ENCODE peak calls at places on chromosomes 2 and 18, in six cellular contexts. I is astrocyte; U is adipocyte; A is NCI-H2081; G is T-helper 9 cell; F is CD8-positive, alpha-beta T cell. S is an unnamed sample.

GRCh38 chr18:1488957-1489356 is 584.3 kb downstream of the ADCYAP1 start:
- DNase-seq in A (peak; percentile 96), F (no peak), I (no peak), G (no peak), U (no peak), S (no peak)

GRCh38 chr2:24771905-24772586 is 21.1 kb downstream of the PTRHD1 start:
- DNase-seq in F (no peak), G (no peak), A (no peak), U (no peak), I (no peak), S (no peak)

GRCh38 chr2:240293865-240294461 is 141.5 kb upstream of the GPC1 start:
- DNase-seq in U (no peak), F (no peak), I (no peak), G (no peak), A (no peak), S (no peak)

GRCh38 chr18:79394438-79395307 is 1.1 kb upstream of the NFATC1 start:
- DNase-seq in A (peak; percentile 9), I (peak; percentile 36), U (peak; percentile 82), F (peak; percentile 30), G (peak; percentile 40), S (no peak)

GRCh38 chr2:20378891-20379519 is 28.4 kb upstream of the PUM2 start:
- DNase-seq in G (no peak), I (peak; percentile 69), U (peak; percentile 93), F (no peak), A (peak; percentile 64), S (peak; percentile 38)

GRCh38 chr2:175552902-175553301 is 371.4 kb upstream of the ATP5MC3 start:
- DNase-seq in A (no peak), U (no peak), G (no peak), I (no peak), F (no peak), S (no peak)

GRCh38 chr2:241425368-241425767 is 69.3 kb downstream of the FARP2 start:
- DNase-seq in F (no peak), A (no peak), G (no peak), I (no peak), U (no peak), S (no peak)

GRCh38 chr2:190718652-190719526 is 70.0 kb downstream of the NAB1 start:
- DNase-seq in F (no peak), I (peak; percentile 74), G (no peak), U (peak; percentile 34), A (peak; percentile 8), S (no peak)

GRCh38 chr2:238339814-238340213 is 19.5 kb downstream of the TRAF3IP1 start:
- DNase-seq in A (no peak), I (no peak), G (no peak), U (no peak), F (no peak), S (no peak)

GRCh38 chr2:171958475-171958874 is 36.2 kb downstream of the HAT1 start:
- DNase-seq in G (no peak), U (peak; percentile 79), F (no peak), I (peak; percentile 65), A (no peak), S (no peak)

GRCh38 chr18:35635171-35635570 is 53.6 kb downstream of the GALNT1 start:
- DNase-seq in G (no peak), A (no peak), I (peak; percentile 68), F (no peak), U (no peak), S (no peak)

GRCh38 chr18:46719388-46719787 is 37.5 kb downstream of the ST8SIA5 start:
- DNase-seq in A (no peak), F (no peak), U (no peak), G (no peak), I (no peak), S (no peak)

GRCh38 chr2:105156166-105156565 is 85.4 kb upstream of the GPR45 start:
- DNase-seq in I (no peak), G (no peak), A (no peak), U (no peak), F (no peak), S (no peak)

GRCh38 chr2:234881413-234882241 is 70.2 kb upstream of the SH3BP4 start:
- DNase-seq in G (no peak), F (peak; percentile 9), A (peak; percentile 86), U (peak; percentile 74), I (peak; percentile 85), S (peak; percentile 83)

GRCh38 chr18:926946-927345 is 22.3 kb downstream of the ADCYAP1 start:
- DNase-seq in G (no peak), A (no peak), U (no peak), F (no peak), I (peak; percentile 36), S (no peak)

GRCh38 chr2:54330226-54331094 is 74.4 kb upstream of the TSPYL6 start:
- DNase-seq in I (peak; percentile 84), U (peak; percentile 99), F (peak; percentile 78), G (peak; percentile 70), A (peak; percentile 99), S (peak; percentile 68)

S was measured in iPS DF 19.7.